ENCODE peak calls at places on chromosomes 12 and 14, in nine cellular contexts. T is A549, O is body of pancreas, Z is ovary, N is stomach, G is breast epithelium, F is tibial nerve, R is lower leg skin, Y is testis. I is an unnamed sample.

GRCh38 chr12:107782067-107782466 is 7.6 kb downstream of the ASCL4 start:
- DNase-seq in G (no peak), Z (no peak), O (no peak), R (no peak), T (no peak), Y (no peak), N (no peak), F (no peak), I (no peak)

GRCh38 chr14:62001988-62002387 is 239.8 kb downstream of the SNAPC1 start:
- DNase-seq in Z (no peak), R (no peak), O (no peak), Y (no peak), T (no peak), G (no peak), N (no peak), F (no peak), I (no peak)

GRCh38 chr14:22824711-22825359 is 4.9 kb upstream of the MRPL52 start:
- DNase-seq in N (no peak), F (no peak), T (peak), O (peak), G (no peak), Y (no peak), R (no peak), Z (no peak), I (no peak)

GRCh38 chr14:68686724-68687123 is 106.1 kb downstream of the ZFP36L1 start:
- DNase-seq in Z (no peak), G (no peak), O (no peak), Y (no peak), N (no peak), T (no peak), R (no peak), F (no peak), I (no peak)

GRCh38 chr12:105084251-105085250 is at the start of gene ALDH1L2:
- DNase-seq in R (peak), T (peak), Y (peak), F (peak), O (peak), Z (peak), N (peak), G (peak), I (peak)

GRCh38 chr14:57295261-57295660 is 26.5 kb downstream of the AP5M1 start:
- DNase-seq in O (no peak), F (no peak), T (no peak), G (no peak), N (no peak), Z (no peak), R (no peak), Y (no peak), I (no peak)

GRCh38 chr12:56522486-56523193 is 1.0 kb downstream of the RBMS2 start:
- DNase-seq in R (no peak), Y (no peak), F (no peak), O (no peak), G (no peak), N (no peak), Z (no peak), T (peak), I (no peak)

GRCh38 chr12:52207895-52208294 is 16.1 kb upstream of the KRT80 start:
- DNase-seq in Y (no peak), F (peak), N (peak), R (peak), Z (peak), O (peak), T (no peak), G (peak), I (peak)

GRCh38 chr14:81829447-81829846 is 295.8 kb upstream of the SEL1L start:
- DNase-seq in T (no peak), Z (no peak), F (no peak), Y (no peak), O (no peak), N (no peak), G (no peak), R (no peak), I (no peak)

GRCh38 chr12:75329918-75330826 is at the start of gene CAPS2:
- DNase-seq in N (peak), T (peak), O (peak), Y (peak), Z (peak), R (peak), G (peak), F (peak), I (peak)

GRCh38 chr12:117819160-117819559 is 149.6 kb downstream of the KSR2 start:
- DNase-seq in N (no peak), O (no peak), Y (no peak), G (no peak), Z (no peak), T (no peak), R (no peak), F (no peak), I (no peak)

GRCh38 chr14:55277972-55278740 is 6.9 kb downstream of the FBXO34 start:
- DNase-seq in Y (no peak), Z (no peak), F (no peak), G (no peak), O (no peak), T (no peak), R (no peak), N (no peak), I (no peak)

GRCh38 chr14:96267336-96267735 is 11.3 kb downstream of the BDKRB1 start:
- DNase-seq in F (no peak), N (no peak), G (no peak), Y (no peak), Z (no peak), R (peak), T (no peak), O (peak), I (no peak)

GRCh38 chr14:61701946-61702345 is 6.6 kb downstream of the HIF1A start:
- DNase-seq in Y (no peak), F (no peak), R (no peak), T (no peak), N (no peak), G (no peak), Z (no peak), O (no peak), I (no peak)

GRCh38 chr12:132015686-132016430 is 66.1 kb downstream of the EP400 start:
- DNase-seq in Y (no peak), R (no peak), G (no peak), Z (no peak), T (no peak), O (no peak), N (no peak), F (no peak), I (no peak)

GRCh38 chr12:127005406-127005805 is 1261.6 kb upstream of the TMEM132C start:
- DNase-seq in G (no peak), R (no peak), N (no peak), O (no peak), Z (no peak), T (no peak), Y (no peak), F (no peak), I (no peak)

GRCh38 chr12:27003421-27004311 is 10.5 kb downstream of the TM7SF3 start:
- DNase-seq in Z (no peak), G (no peak), T (no peak), Y (no peak), R (no peak), F (no peak), O (no peak), N (no peak), I (no peak)

GRCh38 chr14:88551094-88551870 is 3.5 kb downstream of the PTPN21 start:
- DNase-seq in Z (peak), Y (peak), F (peak), R (peak), O (peak), N (peak), T (peak), G (peak), I (peak)
- H3K4me3 ChIP-seq in Z (peak), Y (peak), F (peak), R (peak), O (peak), N (peak), T (peak), G (peak), I (peak)

DNA sequence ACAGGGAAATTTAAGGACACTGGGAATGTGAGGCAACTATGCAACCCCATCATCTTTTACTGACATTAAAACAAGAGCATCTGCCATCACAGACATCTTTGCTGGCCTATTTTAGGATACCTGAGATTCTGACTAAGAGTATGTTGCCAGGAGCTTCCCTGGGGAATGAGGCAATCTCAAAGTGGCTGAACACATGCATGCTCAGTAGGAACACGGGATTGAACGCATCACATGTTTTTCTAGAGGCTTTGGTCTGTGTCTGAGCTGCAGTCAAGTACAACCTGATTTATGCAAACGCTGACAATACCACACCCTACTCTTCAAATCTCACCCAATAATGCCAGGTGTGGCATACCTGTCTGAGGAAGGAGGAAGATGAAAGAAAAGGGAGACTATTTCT is 416.5 kb downstream of the NELL2 start:
- DNase-seq in F (no peak), G (no peak), Y (no peak), R (no peak), T (no peak), O (no peak), Z (no peak), N (no peak), I (no peak)
- TF ChIP-seq POLR2A in F (no peak), G (no peak), Y (no peak), R (no peak), T (no peak), O (no peak), Z (no peak), N (no peak), I (no peak)

GRCh38 chr12:13100610-13100881 is 2.9 kb downstream of the GSG1 start:
- DNase-seq in G (no peak), Z (no peak), F (no peak), N (no peak), R (no peak), O (no peak), T (no peak), Y (no peak), I (no peak)

GRCh38 chr12:13101854-13102375 is 1.6 kb downstream of the GSG1 start:
- DNase-seq in G (no peak), T (peak), N (no peak), O (peak), F (no peak), Z (no peak), R (no peak), Y (no peak), I (no peak)

GRCh38 chr12:13099910-13100609 is 3.4 kb downstream of the GSG1 start:
- DNase-seq in N (no peak), T (no peak), O (no peak), Z (no peak), F (no peak), R (no peak), Y (no peak), G (no peak), I (no peak)

GRCh38 chr12:13102481-13103195 is 829 bp downstream of the GSG1 start:
- DNase-seq in F (no peak), R (no peak), Y (no peak), Z (no peak), G (no peak), O (no peak), N (no peak), T (no peak), I (no peak)

DNA sequence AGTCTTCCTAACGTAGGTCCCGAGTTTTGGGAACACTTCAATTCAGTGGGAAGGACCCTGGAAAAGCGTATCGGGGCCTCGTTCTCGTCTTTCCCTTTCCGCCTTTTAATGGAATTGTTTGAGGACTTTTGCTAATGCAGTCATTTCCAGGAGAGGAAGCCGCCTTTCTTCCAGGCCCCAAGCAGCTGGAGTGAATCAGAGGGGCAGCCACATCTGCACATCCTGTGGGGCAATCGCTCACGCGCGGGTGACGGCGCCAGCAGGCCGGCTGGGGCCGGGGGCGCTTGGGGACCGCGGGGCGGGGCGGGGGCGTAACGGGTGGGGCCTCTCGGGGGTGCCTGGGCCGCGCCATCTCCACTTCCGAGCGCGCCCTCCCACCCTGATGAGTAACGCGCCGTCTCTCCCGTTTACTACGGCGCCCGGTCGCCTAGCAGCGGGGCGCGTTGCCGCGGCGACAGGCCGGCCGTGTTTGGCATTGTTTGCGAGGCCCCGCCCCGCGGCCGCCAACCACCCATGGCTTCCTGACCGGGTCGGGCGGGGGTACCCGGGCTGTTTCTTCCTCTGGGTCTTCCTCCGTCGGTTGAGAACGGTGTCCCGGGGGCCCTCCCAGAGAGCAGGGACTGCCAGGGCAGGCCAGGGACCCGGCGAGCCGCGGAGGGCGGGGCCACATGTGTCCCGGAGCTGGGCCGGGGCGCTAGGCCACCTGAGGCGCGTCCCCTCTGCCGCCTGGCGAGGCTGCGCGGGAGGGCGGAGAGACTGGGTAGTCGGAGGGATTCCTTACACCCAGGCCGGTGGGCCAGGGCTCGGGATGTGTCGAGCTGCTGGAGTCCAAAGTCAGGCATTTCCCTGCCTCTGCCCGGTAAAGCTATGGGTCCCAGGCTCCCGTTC is 2.3 kb downstream of the GSG1 start:
- DNase-seq in Z (peak), N (peak), Y (peak), F (peak), T (peak), R (peak), O (peak), G (peak), I (peak)
- TF ChIP-seq CTCF in Z (peak), N (no peak), Y (no peak), F (no peak), T (no peak), R (no peak), O (no peak), G (peak), I (no peak)

GRCh38 chr12:14958361-14959125 is 2.9 kb downstream of the ARHGDIB start:
- DNase-seq in T (no peak), Y (no peak), G (no peak), Z (no peak), O (no peak), R (no peak), N (no peak), F (no peak), I (no peak)
- H3K4me3 ChIP-seq in T (no peak), Y (no peak), G (no peak), Z (no peak), O (no peak), R (no peak), N (no peak), F (peak), I (peak)

GRCh38 chr12:12534975-12535374 is 27.7 kb downstream of the DUSP16 start:
- DNase-seq in F (no peak), G (no peak), R (no peak), Z (no peak), Y (no peak), N (no peak), O (peak), T (no peak), I (no peak)
- TF ChIP-seq POLR2A in F (no peak), G (no peak), R (no peak), Z (no peak), Y (no peak), N (no peak), O (no peak), T (no peak), I (no peak)

GRCh38 chr12:106302401-106303201 is at the start of gene TCP11L2:
- DNase-seq in O (peak), G (peak), N (peak), F (peak), T (peak), Y (peak), Z (peak), R (peak), I (peak)

GRCh38 chr12:106301611-106302321 is 767 bp upstream of the TCP11L2 start:
- DNase-seq in N (peak), Z (no peak), G (peak), T (peak), Y (peak), O (peak), F (peak), R (peak), I (peak)

GRCh38 chr12:106304797-106305196 is 2.3 kb downstream of the TCP11L2 start:
- DNase-seq in R (no peak), T (no peak), Z (no peak), F (no peak), N (no peak), Y (no peak), G (no peak), O (no peak), I (no peak)

GRCh38 chr12:106304001-106304421 is 1.5 kb downstream of the TCP11L2 start:
- DNase-seq in G (no peak), N (no peak), Z (peak), T (no peak), R (no peak), F (no peak), Y (no peak), O (no peak), I (no peak)

DNA sequence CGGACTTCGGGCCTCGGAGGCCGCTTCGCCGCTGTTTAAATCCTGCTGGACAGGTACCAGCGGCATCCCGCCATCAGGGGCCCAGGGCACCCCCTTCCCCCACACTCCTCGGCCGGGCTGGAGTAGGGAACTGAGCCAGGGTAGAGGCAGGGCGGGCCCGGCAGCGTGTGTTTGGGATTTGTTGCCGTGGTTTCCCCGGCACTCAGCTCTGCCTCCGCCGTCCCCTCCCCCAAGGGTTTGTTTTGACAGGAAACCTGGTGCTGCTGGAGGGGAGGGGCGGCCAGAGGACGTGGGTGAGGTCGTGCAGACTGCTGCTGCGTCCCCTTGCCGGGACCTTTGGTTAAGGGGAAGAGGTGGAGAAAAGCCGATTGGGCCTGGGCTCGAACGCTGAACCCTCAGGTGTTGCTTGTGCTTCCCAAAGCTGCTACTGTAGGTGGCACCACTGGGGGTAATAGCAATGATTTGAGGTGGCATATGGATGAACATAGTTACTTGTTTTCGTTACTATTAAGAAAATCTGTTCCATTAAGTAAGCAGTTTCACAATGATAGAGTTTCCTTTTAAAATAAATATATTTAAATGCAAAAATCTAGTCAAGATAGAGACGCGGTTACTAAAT is 778 bp downstream of the TCP11L2 start:
- DNase-seq in O (peak), F (peak), R (peak), Y (peak), N (peak), T (peak), G (peak), Z (peak), I (peak)
- TF ChIP-seq CTCF in O (no peak), F (no peak), R (no peak), Y (no peak), N (no peak), T (peak), G (no peak), Z (no peak), I (no peak)

I was measured in heart left ventricle.